ENCODE peak calls at places on chromosomes 1 and 21, in six cellular contexts. A is T follicular helper cell, W is fibroblast of mammary gland, Q is NCI-H2171 treated with DMSO at 0.1 percent for 48 hours, T is uterus, R is stomach. U is an unnamed sample.

GRCh38 chr1:231217056-231217455 is 24.0 kb upstream of the GNPAT start:
- DNase-seq in A (no peak), W (no peak), Q (no peak), T (no peak), R (no peak), U (no peak)

GRCh38 chr1:66291047-66291864 is 242.7 kb upstream of the SGIP1 start:
- DNase-seq in A (no peak), W (no peak), Q (no peak), T (no peak), R (no peak), U (no peak)

GRCh38 chr1:112319371-112320034 is 76.5 kb upstream of the CTTNBP2NL start:
- DNase-seq in A (no peak), W (no peak), Q (no peak), T (no peak), R (no peak), U (no peak)

GRCh38 chr1:171389176-171389575 is 75.2 kb downstream of the FMO4 start:
- DNase-seq in A (no peak), W (peak; percentile 15), Q (no peak), T (no peak), R (no peak), U (no peak)

GRCh38 chr1:13749543-13750307 is 49.7 kb downstream of the PRDM2 start:
- DNase-seq in A (no peak), W (peak; percentile 47), Q (peak; percentile 14), T (peak; percentile 54), R (peak; percentile 67), U (peak; percentile 35)

GRCh38 chr1:155834296-155834926 is 22.6 kb downstream of the GON4L start:
- DNase-seq in A (no peak), W (peak; percentile 41), Q (no peak), T (no peak), R (no peak), U (peak; percentile 27)

GRCh38 chr1:8420318-8420717 is 102.4 kb downstream of the SLC45A1 start:
- DNase-seq in A (no peak), W (no peak), Q (no peak), T (no peak), R (no peak), U (no peak)

GRCh38 chr1:84174051-84174556 is 30.0 kb downstream of the PRKACB start:
- DNase-seq in A (no peak), W (peak; percentile 21), Q (no peak), T (no peak), R (no peak), U (no peak)

GRCh38 chr21:44497641-44498243 is 42.3 kb downstream of the KRTAP10-1 start:
- DNase-seq in A (no peak), W (peak; percentile 24), Q (peak; percentile 68), T (no peak), R (no peak), U (no peak)

GRCh38 chr1:85655315-85655714 is 52.9 kb downstream of the ZNHIT6 start:
- DNase-seq in A (no peak), W (no peak), Q (no peak), T (no peak), R (no peak), U (no peak)

GRCh38 chr1:56710646-56711045 is 65.5 kb downstream of the PRKAA2 start:
- DNase-seq in A (no peak), W (peak; percentile 83), Q (no peak), T (no peak), R (no peak), U (no peak)

GRCh38 chr1:118077331-118078055 is 107.5 kb downstream of the SPAG17 start:
- DNase-seq in A (no peak), W (peak; percentile 64), Q (peak; percentile 24), T (no peak), R (no peak), U (peak; percentile 34)

GRCh38 chr21:44962481-44962966 is 22.7 kb downstream of the SLX9 start:
- DNase-seq in A (no peak), W (peak; percentile 93), Q (no peak), T (no peak), R (no peak), U (no peak)

GRCh38 chr1:173507847-173508209 is 30.7 kb downstream of the PRDX6 start:
- DNase-seq in A (no peak), W (no peak), Q (no peak), T (no peak), R (no peak), U (no peak)

GRCh38 chr1:1039145-1039910 is 19.4 kb downstream of the AGRN start:
- DNase-seq in A (no peak), W (no peak), Q (no peak), T (no peak), R (no peak), U (peak; percentile 28)

GRCh38 chr1:27037518-27037917 is 24.9 kb upstream of the TENT5B start:
- DNase-seq in A (no peak), W (no peak), Q (peak; percentile 22), T (no peak), R (no peak), U (no peak)

GRCh38 chr21:45033791-45034555 is 40.4 kb upstream of the ADARB1 start:
- DNase-seq in A (no peak), W (peak; percentile 63), Q (no peak), T (no peak), R (no peak), U (no peak)

GRCh38 chr1:2591233-2591580 is 4.6 kb downstream of the PRXL2B start:
- DNase-seq in A (no peak), W (no peak), Q (no peak), T (no peak), R (no peak), U (no peak)

GRCh38 chr1:9842073-9842711 is 18.4 kb upstream of the CLSTN1 start:
- DNase-seq in A (no peak), W (peak; percentile 12), Q (peak; percentile 93), T (no peak), R (no peak), U (no peak)

GRCh38 chr1:201252833-201253810 is 30.2 kb upstream of the PKP1 start:
- DNase-seq in A (no peak), W (no peak), Q (peak; percentile 71), T (no peak), R (no peak), U (no peak)

GRCh38 chr1:59487335-59488031 is 190.6 kb downstream of the FGGY start:
- DNase-seq in A (no peak), W (peak; percentile 30), Q (no peak), T (no peak), R (no peak), U (no peak)

GRCh38 chr1:23741609-23742008 is 1.7 kb upstream of the ELOA start:
- DNase-seq in A (no peak), W (no peak), Q (no peak), T (no peak), R (no peak), U (no peak)

GRCh38 chr1:56374026-56374974 is 205.1 kb downstream of the PLPP3 start:
- DNase-seq in A (no peak), W (peak; percentile 44), Q (peak; percentile 98), T (no peak), R (no peak), U (no peak)

GRCh38 chr1:223704921-223705878 is 7.1 kb upstream of the CAPN2 start:
- DNase-seq in A (no peak), W (peak; percentile 45), Q (peak; percentile 63), T (no peak), R (no peak), U (peak; percentile 54)

GRCh38 chr1:164891615-164892014 is 332.6 kb downstream of the PBX1 start:
- DNase-seq in A (no peak), W (no peak), Q (peak; percentile 11), T (no peak), R (no peak), U (no peak)

GRCh38 chr21:33655591-33656221 is 13.4 kb downstream of the ITSN1 start:
- DNase-seq in A (no peak), W (peak; percentile 65), Q (no peak), T (no peak), R (no peak), U (no peak)

GRCh38 chr1:45340816-45341215 is 576 bp upstream of the MUTYH start:
- DNase-seq in A (no peak), W (no peak), Q (peak; percentile 46), T (no peak), R (no peak), U (peak; percentile 20)

GRCh38 chr1:36106269-36106668 is 17.6 kb downstream of the ADPRS start:
- DNase-seq in A (no peak), W (no peak), Q (no peak), T (no peak), R (no peak), U (no peak)

U was measured in KBM-7.